ENCODE peak calls at places on chromosomes 16 and 17, in six cellular contexts. One of them, this sample, is unnamed.

GRCh38 chr17:6510321-6511023 is 45.9 kb downstream of the PITPNM3 start:
- DNase-seq in HFFc6: peak; percentile 17
- DNase-seq in cardiac fibroblast: no peak
- DNase-seq in uterus: no peak
- DNase-seq in lung: no peak
- DNase-seq in coronary artery: peak; percentile 54
- DNase-seq in this sample: no peak

GRCh38 chr17:12983986-12984932 is 33.6 kb downstream of the ELAC2 start:
- DNase-seq in HFFc6: peak; percentile 63
- DNase-seq in uterus: peak; percentile 86
- DNase-seq in lung: peak; percentile 42
- DNase-seq in coronary artery: peak; percentile 82
- DNase-seq in cardiac fibroblast: peak; percentile 87
- DNase-seq in this sample: peak; percentile 35

GRCh38 chr17:52170963-52171572 is 12.6 kb upstream of the CA10 start:
- DNase-seq in lung: no peak
- DNase-seq in cardiac fibroblast: peak; percentile 9
- DNase-seq in HFFc6: no peak
- DNase-seq in coronary artery: no peak
- DNase-seq in uterus: no peak
- DNase-seq in this sample: peak; percentile 66

GRCh38 chr16:70159355-70160348 is 13.9 kb upstream of the CLEC18C start:
- DNase-seq in lung: no peak
- DNase-seq in HFFc6: no peak
- DNase-seq in uterus: no peak
- DNase-seq in coronary artery: no peak
- DNase-seq in cardiac fibroblast: no peak
- DNase-seq in this sample: no peak

GRCh38 chr17:32692179-32692578 is 184.7 kb downstream of the MYO1D start:
- DNase-seq in coronary artery: no peak
- DNase-seq in cardiac fibroblast: no peak
- DNase-seq in uterus: no peak
- DNase-seq in lung: no peak
- DNase-seq in HFFc6: no peak
- DNase-seq in this sample: no peak

GRCh38 chr17:19376799-19377198 is 1.5 kb upstream of the MAPK7 start:
- DNase-seq in cardiac fibroblast: no peak
- DNase-seq in uterus: peak; percentile 9
- DNase-seq in coronary artery: peak; percentile 36
- DNase-seq in HFFc6: no peak
- DNase-seq in lung: no peak
- DNase-seq in this sample: peak; percentile 43

GRCh38 chr16:7303677-7304200 is 28.9 kb upstream of the RBFOX1 start:
- DNase-seq in lung: no peak
- DNase-seq in HFFc6: no peak
- DNase-seq in cardiac fibroblast: no peak
- DNase-seq in coronary artery: no peak
- DNase-seq in uterus: no peak
- DNase-seq in this sample: no peak

GRCh38 chr17:35879748-35880654 is at the start of gene CCL5:
- DNase-seq in lung: no peak
- DNase-seq in cardiac fibroblast: peak; percentile 38
- DNase-seq in coronary artery: no peak
- DNase-seq in uterus: no peak
- DNase-seq in HFFc6: peak; percentile 9
- DNase-seq in this sample: no peak

GRCh38 chr16:49620158-49620867 is 235.6 kb downstream of the ZNF423 start:
- DNase-seq in HFFc6: peak; percentile 17
- DNase-seq in cardiac fibroblast: peak; percentile 81
- DNase-seq in lung: peak; percentile 40
- DNase-seq in coronary artery: peak; percentile 96
- DNase-seq in uterus: peak; percentile 70
- DNase-seq in this sample: peak; percentile 68

GRCh38 chr16:31329671-31330552 is 25.1 kb upstream of the ITGAX start:
- DNase-seq in coronary artery: no peak
- DNase-seq in uterus: no peak
- DNase-seq in lung: no peak
- DNase-seq in cardiac fibroblast: no peak
- DNase-seq in HFFc6: no peak
- DNase-seq in this sample: no peak

GRCh38 chr16:48113471-48113870 is 42.3 kb downstream of the ABCC12 start:
- DNase-seq in HFFc6: no peak
- DNase-seq in coronary artery: no peak
- DNase-seq in cardiac fibroblast: no peak
- DNase-seq in uterus: no peak
- DNase-seq in lung: no peak
- DNase-seq in this sample: peak; percentile 25

GRCh38 chr17:18184143-18185007 is 747 bp downstream of the ALKBH5 start:
- DNase-seq in coronary artery: peak; percentile 84
- DNase-seq in uterus: peak; percentile 52
- DNase-seq in cardiac fibroblast: peak; percentile 31
- DNase-seq in HFFc6: peak; percentile 33
- DNase-seq in lung: peak; percentile 51
- DNase-seq in this sample: peak; percentile 33

GRCh38 chr16:17511340-17511739 is 40.6 kb upstream of the XYLT1 start:
- DNase-seq in lung: no peak
- DNase-seq in coronary artery: no peak
- DNase-seq in uterus: no peak
- DNase-seq in HFFc6: peak; percentile 38
- DNase-seq in cardiac fibroblast: no peak
- DNase-seq in this sample: no peak

GRCh38 chr17:82959990-82960418 is 119.4 kb upstream of the METRNL start:
- DNase-seq in coronary artery: peak; percentile 62
- DNase-seq in lung: no peak
- DNase-seq in uterus: no peak
- DNase-seq in HFFc6: no peak
- DNase-seq in cardiac fibroblast: no peak
- DNase-seq in this sample: no peak

GRCh38 chr17:38922538-38923291 is 2.7 kb upstream of the LASP1NB start:
- DNase-seq in cardiac fibroblast: peak; percentile 91
- DNase-seq in lung: peak; percentile 65
- DNase-seq in coronary artery: no peak
- DNase-seq in HFFc6: peak; percentile 52
- DNase-seq in uterus: peak; percentile 82
- DNase-seq in this sample: peak; percentile 69
- TF ChIP-seq CTCF in cardiac fibroblast: no peak
- TF ChIP-seq CTCF in lung: no peak
- TF ChIP-seq CTCF in coronary artery: no peak
- TF ChIP-seq CTCF in HFFc6: peak; percentile 40
- TF ChIP-seq CTCF in uterus: no peak
- TF ChIP-seq CTCF in this sample: no peak

GRCh38 chr17:67126983-67127382 is 82.6 kb downstream of the CACNG1 start:
- DNase-seq in cardiac fibroblast: no peak
- DNase-seq in HFFc6: no peak
- DNase-seq in coronary artery: no peak
- DNase-seq in lung: no peak
- DNase-seq in uterus: no peak
- DNase-seq in this sample: no peak
- TF ChIP-seq CTCF in cardiac fibroblast: no peak
- TF ChIP-seq CTCF in HFFc6: no peak
- TF ChIP-seq CTCF in coronary artery: no peak
- TF ChIP-seq CTCF in lung: no peak
- TF ChIP-seq CTCF in uterus: no peak
- TF ChIP-seq CTCF in this sample: no peak

GRCh38 chr17:8288336-8289102 is at the start of gene RANGRF:
- DNase-seq in cardiac fibroblast: peak; percentile 87
- DNase-seq in uterus: peak; percentile 89
- DNase-seq in lung: peak; percentile 91
- DNase-seq in HFFc6: peak; percentile 67
- DNase-seq in coronary artery: peak; percentile 91
- DNase-seq in this sample: peak; percentile 85
- TF ChIP-seq CTCF in cardiac fibroblast: no peak
- TF ChIP-seq CTCF in uterus: no peak
- TF ChIP-seq CTCF in lung: no peak
- TF ChIP-seq CTCF in HFFc6: peak; percentile 10
- TF ChIP-seq CTCF in coronary artery: no peak
- TF ChIP-seq CTCF in this sample: no peak

GRCh38 chr17:69187294-69187693 is 41.3 kb downstream of the ABCA10 start:
- DNase-seq in HFFc6: no peak
- DNase-seq in cardiac fibroblast: no peak
- DNase-seq in uterus: no peak
- DNase-seq in coronary artery: no peak
- DNase-seq in lung: no peak
- DNase-seq in this sample: no peak
- TF ChIP-seq CTCF in HFFc6: no peak
- TF ChIP-seq CTCF in cardiac fibroblast: no peak
- TF ChIP-seq CTCF in uterus: no peak
- TF ChIP-seq CTCF in coronary artery: no peak
- TF ChIP-seq CTCF in lung: no peak
- TF ChIP-seq CTCF in this sample: no peak

GRCh38 chr17:34054495-34054894 is 200.6 kb upstream of the CCL2 start:
- DNase-seq in coronary artery: no peak
- DNase-seq in lung: no peak
- DNase-seq in uterus: no peak
- DNase-seq in cardiac fibroblast: no peak
- DNase-seq in HFFc6: no peak
- DNase-seq in this sample: no peak

GRCh38 chr17:34059423-34060220 is 195.5 kb upstream of the CCL2 start:
- DNase-seq in HFFc6: no peak
- DNase-seq in coronary artery: no peak
- DNase-seq in uterus: no peak
- DNase-seq in cardiac fibroblast: no peak
- DNase-seq in lung: no peak
- DNase-seq in this sample: no peak
- TF ChIP-seq CTCF in HFFc6: no peak
- TF ChIP-seq CTCF in coronary artery: no peak
- TF ChIP-seq CTCF in uterus: no peak
- TF ChIP-seq CTCF in cardiac fibroblast: no peak
- TF ChIP-seq CTCF in lung: no peak
- TF ChIP-seq CTCF in this sample: no peak

GRCh38 chr17:29945281-29945680 is 3.8 kb downstream of the EFCAB5 start:
- DNase-seq in lung: no peak
- DNase-seq in cardiac fibroblast: no peak
- DNase-seq in HFFc6: no peak
- DNase-seq in coronary artery: no peak
- DNase-seq in uterus: no peak
- DNase-seq in this sample: no peak

GRCh38 chr17:29954405-29954804 is 13.0 kb downstream of the EFCAB5 start:
- DNase-seq in uterus: no peak
- DNase-seq in lung: no peak
- DNase-seq in HFFc6: no peak
- DNase-seq in coronary artery: no peak
- DNase-seq in cardiac fibroblast: no peak
- DNase-seq in this sample: no peak

GRCh38 chr17:29949708-29950107 is 8.3 kb downstream of the EFCAB5 start:
- DNase-seq in HFFc6: no peak
- DNase-seq in coronary artery: no peak
- DNase-seq in uterus: no peak
- DNase-seq in cardiac fibroblast: no peak
- DNase-seq in lung: no peak
- DNase-seq in this sample: no peak

DNA sequence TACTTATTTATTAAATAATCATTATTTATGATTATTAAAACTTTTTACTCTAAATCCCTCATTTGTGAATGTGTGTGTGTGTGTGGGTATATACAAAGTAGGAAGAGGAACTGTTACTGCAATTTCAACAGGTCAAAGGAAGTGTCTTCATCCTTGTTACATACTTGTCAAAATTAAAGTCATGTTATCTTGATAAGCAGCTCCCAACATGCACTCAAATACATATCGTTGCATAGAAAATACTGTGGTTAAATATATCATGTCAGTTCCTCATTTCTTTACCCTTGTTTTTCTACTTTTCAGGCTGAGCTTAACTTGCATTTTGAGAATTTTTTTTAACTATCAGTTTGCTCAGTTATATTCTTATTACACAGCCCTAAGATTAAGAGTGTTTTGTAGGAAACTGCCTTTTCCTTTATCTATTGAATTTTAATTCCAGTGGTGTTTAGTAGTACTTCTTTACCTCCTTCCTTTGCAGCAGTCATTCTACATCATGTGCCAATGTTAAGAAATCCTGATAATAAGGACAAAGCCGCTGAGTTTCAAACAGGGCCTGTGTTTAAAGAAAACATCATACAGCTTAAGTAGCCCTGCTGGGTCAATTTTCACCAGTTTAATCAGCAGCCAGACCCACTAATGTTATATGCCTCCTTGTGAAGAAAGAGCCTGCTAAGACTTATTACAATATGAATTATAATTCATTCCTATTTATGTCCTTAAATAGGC is 7.2 kb downstream of the EFCAB5 start:
- DNase-seq in coronary artery: no peak
- DNase-seq in uterus: no peak
- DNase-seq in cardiac fibroblast: no peak
- DNase-seq in lung: no peak
- DNase-seq in HFFc6: no peak
- DNase-seq in this sample: no peak
- TF ChIP-seq CTCF in coronary artery: no peak
- TF ChIP-seq CTCF in uterus: no peak
- TF ChIP-seq CTCF in cardiac fibroblast: no peak
- TF ChIP-seq CTCF in lung: no peak
- TF ChIP-seq CTCF in HFFc6: no peak
- TF ChIP-seq CTCF in this sample: no peak

DNA sequence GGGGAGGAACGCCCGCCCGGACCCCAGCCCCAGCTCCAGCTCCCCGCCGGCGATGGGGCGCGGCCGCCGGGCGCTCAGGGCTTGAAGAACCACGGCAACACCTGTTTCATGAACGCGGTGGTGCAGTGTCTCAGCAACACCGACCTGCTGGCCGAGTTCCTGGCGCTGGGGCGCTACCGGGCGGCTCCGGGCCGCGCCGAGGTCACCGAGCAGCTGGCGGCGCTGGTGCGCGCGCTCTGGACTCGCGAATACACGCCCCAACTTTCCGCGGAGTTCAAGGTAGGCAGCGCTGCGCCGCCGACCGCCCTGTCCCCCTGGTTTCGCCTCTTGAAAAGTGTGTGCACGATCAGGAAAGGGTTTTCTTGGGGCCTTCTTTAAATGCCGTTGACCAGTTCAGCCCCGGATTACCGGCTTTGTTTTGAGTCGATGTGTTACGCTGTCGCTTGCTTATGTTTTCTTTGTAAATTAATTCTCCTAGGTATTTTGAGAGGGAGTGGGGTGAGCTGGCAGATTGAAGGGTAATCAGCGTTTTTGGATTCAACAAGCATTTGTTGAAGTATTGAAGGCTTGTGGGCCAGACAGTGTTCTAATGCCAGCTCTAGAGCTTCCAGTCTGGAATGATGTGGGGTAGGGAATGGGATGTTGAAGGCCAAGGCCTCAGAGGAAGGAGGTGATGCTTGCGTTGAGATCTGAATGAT is 690 bp downstream of the USP43 start:
- DNase-seq in coronary artery: no peak
- DNase-seq in lung: peak; percentile 65
- DNase-seq in cardiac fibroblast: no peak
- DNase-seq in HFFc6: no peak
- DNase-seq in uterus: no peak
- DNase-seq in this sample: peak; percentile 66
- TF ChIP-seq CTCF in coronary artery: no peak
- TF ChIP-seq CTCF in lung: no peak
- TF ChIP-seq CTCF in cardiac fibroblast: no peak
- TF ChIP-seq CTCF in HFFc6: no peak
- TF ChIP-seq CTCF in uterus: no peak
- TF ChIP-seq CTCF in this sample: no peak